ENCODE peak calls at places on chromosomes 2 and 18, in four cellular contexts. L is mucosa of descending colon; F is CD8-positive, alpha-beta T cell; P is uterus. A is an unnamed sample.
A peak's percentile ranks its signal among the peaks of the same experiment; 100 is the strongest.

GRCh38 chr2:217804786-217805678 is 197.8 kb downstream of the TNS1 start:
- DNase-seq in L (no peak), F (no peak), P (peak; percentile 24), A (peak; percentile 13)

GRCh38 chr18:58781627-58782194 is 83.0 kb upstream of the ZNF532 start:
- DNase-seq in L (no peak), F (peak; percentile 75), P (peak; percentile 79), A (peak; percentile 81)

GRCh38 chr2:187541086-187542085 is 12.8 kb downstream of the TFPI start:
- DNase-seq in L (no peak), F (no peak), P (no peak), A (peak; percentile 66)

GRCh38 chr2:28895189-28895893 is 874 bp downstream of the WDR43 start:
- DNase-seq in L (peak; percentile 59), F (peak; percentile 56), P (peak; percentile 34), A (peak; percentile 92)

GRCh38 chr2:119469661-119470297 is 38.1 kb downstream of the TMEM37 start:
- DNase-seq in L (no peak), F (no peak), P (no peak), A (no peak)

GRCh38 chr18:8341481-8342230 is 267.6 kb upstream of the RAB12 start:
- DNase-seq in L (no peak), F (no peak), P (no peak), A (no peak)

GRCh38 chr18:1103567-1103966 is 198.9 kb downstream of the ADCYAP1 start:
- DNase-seq in L (no peak), F (no peak), P (no peak), A (no peak)

GRCh38 chr2:105261061-105261460 is 19.5 kb downstream of the GPR45 start:
- DNase-seq in L (no peak), F (no peak), P (peak; percentile 30), A (peak; percentile 88)

GRCh38 chr2:137776697-137777096 is 187.6 kb upstream of the HNMT start:
- DNase-seq in L (no peak), F (no peak), P (no peak), A (no peak)

GRCh38 chr18:1092228-1092627 is 187.6 kb downstream of the ADCYAP1 start:
- DNase-seq in L (no peak), F (no peak), P (no peak), A (peak; percentile 2)

GRCh38 chr2:150134223-150134858 is 353.1 kb downstream of the RND3 start:
- DNase-seq in L (no peak), F (no peak), P (no peak), A (no peak)

GRCh38 chr18:57366528-57367081 is 14.2 kb downstream of the ST8SIA3 start:
- DNase-seq in L (no peak), F (no peak), P (no peak), A (no peak)

GRCh38 chr2:208101716-208102631 is 22.4 kb downstream of the CRYGD start:
- DNase-seq in L (no peak), F (no peak), P (no peak), A (peak; percentile 40)

GRCh38 chr2:184611221-184612085 is 13.1 kb downstream of the ZNF804A start:
- DNase-seq in L (no peak), F (no peak), P (no peak), A (peak; percentile 43)

GRCh38 chr2:170073288-170073687 is 104.7 kb upstream of the MYO3B start:
- DNase-seq in L (no peak), F (no peak), P (peak; percentile 20), A (peak; percentile 24)

GRCh38 chr18:22172594-22173049 is 3.2 kb downstream of the GATA6 start:
- DNase-seq in L (no peak), F (no peak), P (no peak), A (no peak)

GRCh38 chr2:58350484-58350883 is 109.4 kb upstream of the FANCL start:
- DNase-seq in L (no peak), F (no peak), P (no peak), A (no peak)

GRCh38 chr2:233837694-233838229 is 16.6 kb downstream of the HJURP start:
- DNase-seq in L (peak; percentile 10), F (no peak), P (no peak), A (no peak)

GRCh38 chr2:217279571-217279970 is 419.7 kb upstream of the TNP1 start:
- DNase-seq in L (no peak), F (no peak), P (no peak), A (peak; percentile 55)

GRCh38 chr2:144456680-144457079 is 63.2 kb downstream of the ZEB2 start:
- DNase-seq in L (no peak), F (no peak), P (no peak), A (peak; percentile 85)

GRCh38 chr2:144455979-144456378 is 63.9 kb downstream of the ZEB2 start:
- DNase-seq in L (no peak), F (no peak), P (no peak), A (no peak)

GRCh38 chr2:144453486-144454158 is 66.3 kb downstream of the ZEB2 start:
- DNase-seq in L (no peak), F (no peak), P (no peak), A (no peak)

GRCh38 chr2:144453039-144453336 is 66.9 kb downstream of the ZEB2 start:
- DNase-seq in L (no peak), F (no peak), P (no peak), A (no peak)

GRCh38 chr2:144454466-144455287 is 65.2 kb downstream of the ZEB2 start:
- DNase-seq in L (no peak), F (no peak), P (no peak), A (no peak)
- H3K4me3 ChIP-seq in L (no peak overlapping the region), F (no peak overlapping the region), P (no peak overlapping the region), A (no peak overlapping the region)

GRCh38 chr2:42794271-42795046 is 2.1 kb upstream of the HAAO start:
- DNase-seq in L (no peak), F (no peak), P (no peak), A (no peak)
- TF ChIP-seq CTCF in L (no peak), F (no peak), P (no peak), A (no peak)

GRCh38 chr2:189580267-189580661 is 322 bp downstream of the SLC40A1 start:
- DNase-seq in L (peak; percentile 64), F (peak; percentile 61), P (peak; percentile 38), A (peak; percentile 2)

GRCh38 chr2:189584662-189585061 is 4.1 kb upstream of the SLC40A1 start:
- DNase-seq in L (no peak), F (no peak), P (no peak), A (no peak)

GRCh38 chr2:189580662-189581353 is at the start of gene SLC40A1:
- DNase-seq in L (peak; percentile 87), F (peak; percentile 78), P (peak; percentile 87), A (peak; percentile 43)

GRCh38 chr2:189581354-189582139 is 961 bp upstream of the SLC40A1 start:
- DNase-seq in L (peak; percentile 52), F (no peak), P (no peak), A (peak; percentile 2)

GRCh38 chr2:189582140-189582825 is 1.7 kb upstream of the SLC40A1 start:
- DNase-seq in L (no peak), F (no peak), P (no peak), A (no peak)
- H3K4me3 ChIP-seq in L (no peak overlapping the region), F (no peak overlapping the region), P (no peak overlapping the region), A (no peak overlapping the region)

GRCh38 chr2:40455661-40456060 is 3.8 kb upstream of the SLC8A1 start:
- DNase-seq in L (no peak), F (no peak), P (no peak), A (no peak)

GRCh38 chr2:40445467-40445866 is 6.4 kb downstream of the SLC8A1 start:
- DNase-seq in L (no peak), F (no peak), P (no peak), A (no peak)

GRCh38 chr2:40448476-40449079 is 3.3 kb downstream of the SLC8A1 start:
- DNase-seq in L (no peak), F (no peak), P (no peak), A (peak; percentile 51)

GRCh38 chr2:40451926-40452605 is at the start of gene SLC8A1:
- DNase-seq in L (no peak), F (no peak), P (peak; percentile 49), A (peak; percentile 54)

DNA sequence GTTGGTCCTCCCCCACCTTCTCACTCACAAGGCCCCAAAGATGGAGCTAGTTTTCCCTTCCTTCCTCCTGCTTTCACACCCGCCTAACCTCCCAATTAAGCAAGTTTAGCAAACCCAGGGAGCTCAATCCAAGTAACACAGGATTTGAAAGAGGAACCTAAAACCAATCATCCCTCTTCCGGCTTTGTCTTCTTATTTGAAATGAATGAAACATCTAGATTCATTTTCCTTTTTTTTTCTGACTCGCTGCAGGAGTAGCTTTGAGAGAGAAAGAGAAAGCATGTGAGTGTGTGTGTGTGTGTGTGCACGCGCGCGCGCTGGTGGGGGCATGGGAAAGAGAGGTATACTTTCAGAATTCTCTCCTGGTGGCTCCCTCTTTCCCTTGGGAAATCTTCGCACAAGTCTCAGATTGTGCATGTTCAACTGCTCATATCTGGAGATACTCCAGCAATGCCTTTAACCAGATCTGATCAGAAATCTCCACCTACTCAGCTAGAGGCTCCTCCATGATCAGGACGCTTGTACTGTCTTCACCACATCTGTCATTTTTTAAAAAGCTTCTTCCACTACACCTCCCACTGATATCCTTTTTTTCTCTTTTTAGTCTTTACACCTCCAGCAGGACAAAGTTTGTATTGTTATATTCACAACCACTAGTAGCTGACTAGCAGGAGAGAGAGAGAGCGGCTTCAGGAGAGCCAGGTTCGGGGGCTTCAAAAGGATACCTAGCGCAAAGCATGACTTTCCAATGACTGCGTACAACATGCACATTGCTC is 1.6 kb downstream of the SLC8A1 start:
- DNase-seq in L (no peak), F (no peak), P (peak; percentile 37), A (peak; percentile 21)
- TF ChIP-seq CTCF in L (no peak), F (no peak), P (no peak), A (no peak)

DNA sequence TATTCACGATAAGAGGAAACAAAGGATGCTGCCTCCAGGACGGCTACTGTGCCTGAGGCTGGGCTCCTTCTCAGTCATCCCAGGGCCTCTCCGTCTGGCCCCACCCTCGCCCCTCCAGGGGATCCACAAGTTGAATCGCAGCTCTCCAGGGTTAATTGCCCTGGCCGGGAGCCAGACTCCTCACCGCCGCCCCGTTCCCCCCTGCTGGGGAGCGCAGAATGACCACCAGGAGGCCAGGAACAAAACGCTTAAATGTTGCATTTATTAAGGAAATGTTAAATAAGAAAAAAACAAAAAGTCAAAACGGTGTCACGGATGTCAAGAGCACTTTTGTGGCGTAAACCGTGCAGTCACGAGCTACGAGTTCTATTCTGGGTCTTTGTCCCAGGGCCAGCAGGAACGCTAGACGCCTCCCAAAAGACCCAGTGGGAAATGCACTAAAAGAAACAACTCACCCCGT is 1.4 kb downstream of the RPRM start:
- DNase-seq in L (no peak), F (no peak), P (peak; percentile 25), A (no peak)
- H3K4me3 ChIP-seq in L (no peak overlapping the region), F (peak overlapping the region; percentile 40), P (peak overlapping the region; percentile 39), A (no peak overlapping the region)

DNA sequence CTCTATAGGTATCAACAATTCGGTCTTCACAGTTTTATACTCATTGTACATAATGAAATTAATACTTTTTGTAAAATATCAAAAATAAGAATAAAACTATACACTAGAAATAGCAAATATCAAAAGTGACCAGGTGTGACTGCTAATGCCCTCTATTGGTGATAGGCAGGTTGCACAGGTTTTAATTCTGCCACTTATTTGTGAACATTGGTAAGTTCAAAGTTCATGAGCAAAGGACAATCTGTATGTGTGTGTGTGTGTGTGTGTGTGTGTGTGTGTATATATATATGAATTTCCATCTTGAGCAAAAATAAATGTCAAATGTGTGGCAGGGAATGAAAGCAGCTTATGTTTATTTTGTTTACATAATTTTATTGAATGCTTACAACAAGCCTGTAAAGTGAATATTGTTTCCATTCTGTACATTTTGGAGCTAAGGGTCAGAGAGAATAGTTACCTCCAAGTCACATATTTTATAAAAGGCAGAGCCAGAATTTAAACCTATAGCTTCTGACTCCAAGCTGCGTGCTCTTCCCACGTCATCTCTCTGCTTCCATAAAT is 537.4 kb downstream of the CPS1 start:
- DNase-seq in L (no peak), F (no peak), P (no peak), A (peak; percentile 41)
- TF ChIP-seq CTCF in L (no peak), F (no peak), P (no peak), A (peak; percentile 62)

A was measured in epithelial cell of esophagus.